ENCODE peak calls at places on chromosomes 7 and 10, in four cellular contexts. U is K562, H is GM12878, Q is HepG2. R is an unnamed sample.

GRCh38 chr7:17532861-17533404 is 234.5 kb downstream of the AHR start:
- DNase-seq in U (no peak), Q (no peak), H (no peak), R (no peak)

GRCh38 chr10:76231258-76231934 is 800.0 kb downstream of the LRMDA start:
- DNase-seq in H (no peak), Q (no peak), U (no peak), R (no peak)

GRCh38 chr7:106421181-106421762 is 136.5 kb upstream of the NAMPT start:
- DNase-seq in U (no peak), H (no peak), Q (no peak), R (no peak)

GRCh38 chr7:35691827-35692307 is 3.1 kb downstream of the HERPUD2 start:
- DNase-seq in Q (peak; percentile 54), H (no peak), U (peak; percentile 77), R (no peak)

GRCh38 chr10:80268938-80269588 is 20.4 kb downstream of the MAT1A start:
- DNase-seq in U (no peak), Q (no peak), H (no peak), R (no peak)

GRCh38 chr7:157977306-157977705 is 610.3 kb downstream of the PTPRN2 start:
- DNase-seq in U (no peak), H (no peak), Q (no peak), R (no peak)

GRCh38 chr7:16850772-16851466 is 30.9 kb downstream of the AGR3 start:
- DNase-seq in H (no peak), Q (no peak), U (no peak), R (peak; percentile 11)

GRCh38 chr10:85868627-85869499 is 497.7 kb downstream of the GRID1 start:
- DNase-seq in U (no peak), Q (no peak), H (no peak), R (no peak)

GRCh38 chr10:59865101-59865500 is 41.3 kb downstream of the CCDC6 start:
- DNase-seq in H (no peak), Q (peak; percentile 33), U (peak; percentile 55), R (peak; percentile 26)

GRCh38 chr7:155852426-155853301 is 40.4 kb upstream of the SHH start:
- DNase-seq in H (no peak), U (no peak), Q (no peak), R (no peak)

GRCh38 chr10:111972109-111972508 is 211.5 kb downstream of the GPAM start:
- DNase-seq in U (no peak), Q (peak; percentile 31), H (no peak), R (no peak)

GRCh38 chr7:90587766-90588165 is 8.4 kb upstream of the CDK14 start:
- DNase-seq in H (no peak), Q (no peak), U (no peak), R (no peak)

GRCh38 chr10:86390337-86391120 is 23.9 kb upstream of the GRID1 start:
- DNase-seq in Q (no peak), U (no peak), H (no peak), R (no peak)

GRCh38 chr7:38206071-38206470 is 28.0 kb downstream of the STARD3NL start:
- DNase-seq in H (no peak), U (no peak), Q (no peak), R (no peak)

GRCh38 chr7:35753761-35754603 is 46.9 kb upstream of the SEPTIN7 start:
- DNase-seq in U (peak; percentile 19), Q (no peak), H (no peak), R (no peak)

GRCh38 chr10:103772096-103772845 is 83.1 kb downstream of the SH3PXD2A start:
- DNase-seq in U (peak; percentile 77), H (no peak), Q (no peak), R (peak; percentile 87)

GRCh38 chr10:125294109-125294508 is 133.7 kb upstream of the CTBP2 start:
- DNase-seq in Q (no peak), U (no peak), H (no peak), R (no peak)

GRCh38 chr7:7554021-7554432 is 12.7 kb upstream of the MIOS start:
- DNase-seq in H (no peak), U (no peak), Q (no peak), R (no peak)

GRCh38 chr10:16902606-16903005 is 85.4 kb upstream of the RSU1 start:
- DNase-seq in U (no peak), Q (no peak), H (no peak), R (no peak)

GRCh38 chr10:37732685-37733084 is 124.7 kb downstream of the ZNF248 start:
- DNase-seq in H (no peak), Q (peak; percentile 21), U (no peak), R (no peak)

GRCh38 chr7:2301510-2301860 is 12.8 kb downstream of the SNX8 start:
- DNase-seq in H (no peak), U (no peak), Q (no peak), R (peak; percentile 67)

GRCh38 chr7:93895859-93896258 is 5.3 kb upstream of the TFPI2 start:
- DNase-seq in U (no peak), Q (no peak), H (no peak), R (no peak)

GRCh38 chr7:157001920-157002818 is 8.3 kb downstream of the MNX1 start:
- DNase-seq in H (no peak), Q (no peak), U (no peak), R (no peak)

GRCh38 chr10:112360308-112361270 is 13.3 kb upstream of the ACSL5 start:
- DNase-seq in Q (no peak), U (no peak), H (no peak), R (no peak)

GRCh38 chr7:142796501-142797341 is 26.0 kb downstream of the PRSS2 start:
- DNase-seq in U (no peak), Q (no peak), H (no peak), R (peak; percentile 36)

GRCh38 chr10:112689327-112689726 is 242.3 kb downstream of the VTI1A start:
- DNase-seq in U (peak; percentile 17), H (no peak), Q (peak; percentile 16), R (peak; percentile 66)

GRCh38 chr7:25289522-25289921 is 61.2 kb upstream of the NPVF start:
- DNase-seq in Q (no peak), H (no peak), U (no peak), R (no peak)

GRCh38 chr10:113228570-113228969 is 278.5 kb downstream of the TCF7L2 start:
- DNase-seq in U (no peak), H (no peak), Q (no peak), R (no peak)

GRCh38 chr7:3548815-3549214 is 247.8 kb downstream of the SDK1 start:
- DNase-seq in H (no peak), U (no peak), Q (no peak), R (no peak)

GRCh38 chr10:11864727-11865126 is 41.6 kb downstream of the PROSER2 start:
- DNase-seq in Q (no peak), U (no peak), H (no peak), R (no peak)

GRCh38 chr7:27663989-27664331 is 1.3 kb upstream of the HIBADH start:
- DNase-seq in Q (no peak), H (no peak), U (peak; percentile 12), R (no peak)

GRCh38 chr7:27656724-27657123 is 6.0 kb downstream of the HIBADH start:
- DNase-seq in H (no peak), U (no peak), Q (no peak), R (no peak)

GRCh38 chr7:27661776-27662489 is 750 bp downstream of the HIBADH start:
- DNase-seq in Q (peak; percentile 49), H (no peak), U (peak; percentile 40), R (peak; percentile 30)

DNA sequence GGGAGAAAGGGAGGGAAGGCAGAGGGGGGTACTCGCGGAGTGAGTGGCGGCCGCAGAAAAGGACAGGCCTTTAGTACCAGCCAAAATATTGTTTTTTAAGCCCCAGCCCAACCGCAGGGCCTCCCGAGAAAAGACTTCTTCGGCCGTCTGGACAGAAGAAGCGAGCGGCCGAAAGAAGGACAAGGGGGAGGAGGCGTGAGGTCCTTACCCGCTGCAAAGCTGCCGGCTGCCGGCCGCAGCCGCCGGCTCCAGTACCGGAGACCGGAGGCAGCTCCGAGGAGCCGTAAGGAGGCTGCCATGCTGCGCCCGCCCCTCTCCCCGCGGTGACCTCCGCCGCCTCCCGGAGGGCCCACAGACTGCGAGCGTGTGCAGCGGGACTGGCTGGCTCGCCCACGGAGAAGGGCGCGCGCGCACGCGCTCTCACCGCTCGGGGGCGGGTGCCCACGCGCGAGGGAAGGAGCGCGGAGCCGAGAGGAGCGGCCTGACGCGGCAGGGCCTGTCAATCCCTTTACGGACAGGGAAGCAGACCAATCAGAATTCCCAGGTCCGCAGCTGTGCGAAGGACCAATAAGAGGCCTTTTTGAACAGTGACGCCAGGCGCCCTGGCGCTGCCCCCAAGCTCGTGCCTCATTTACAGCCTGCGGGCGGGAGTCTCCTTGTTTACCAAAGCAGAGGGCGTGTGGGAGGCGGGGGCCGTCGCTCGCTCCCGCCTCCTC is at the start of gene HIBADH:
- DNase-seq in H (peak; percentile 94), U (peak; percentile 97), Q (peak; percentile 98), R (peak; percentile 97)
- TF ChIP-seq NR2C2 in H (no peak), U (no peak), Q (peak; percentile 65), R (no peak)

GRCh38 chr10:69787681-69788080 is 14.0 kb upstream of the COL13A1 start:
- DNase-seq in U (no peak), H (no peak), Q (no peak), R (no peak)

GRCh38 chr10:69791812-69792211 is 9.9 kb upstream of the COL13A1 start:
- DNase-seq in U (no peak), H (no peak), Q (no peak), R (no peak)

GRCh38 chr10:69783515-69783914 is 18.2 kb upstream of the COL13A1 start:
- DNase-seq in H (no peak), U (no peak), Q (no peak), R (no peak)

GRCh38 chr10:69789164-69789576 is 12.5 kb upstream of the COL13A1 start:
- DNase-seq in Q (no peak), U (peak; percentile 69), H (no peak), R (peak; percentile 47)

GRCh38 chr10:69786791-69787190 is 14.9 kb upstream of the COL13A1 start:
- DNase-seq in H (no peak), Q (no peak), U (no peak), R (no peak)
- TF ChIP-seq NR2C2 in H (no peak), Q (no peak), U (no peak), R (no peak)

DNA sequence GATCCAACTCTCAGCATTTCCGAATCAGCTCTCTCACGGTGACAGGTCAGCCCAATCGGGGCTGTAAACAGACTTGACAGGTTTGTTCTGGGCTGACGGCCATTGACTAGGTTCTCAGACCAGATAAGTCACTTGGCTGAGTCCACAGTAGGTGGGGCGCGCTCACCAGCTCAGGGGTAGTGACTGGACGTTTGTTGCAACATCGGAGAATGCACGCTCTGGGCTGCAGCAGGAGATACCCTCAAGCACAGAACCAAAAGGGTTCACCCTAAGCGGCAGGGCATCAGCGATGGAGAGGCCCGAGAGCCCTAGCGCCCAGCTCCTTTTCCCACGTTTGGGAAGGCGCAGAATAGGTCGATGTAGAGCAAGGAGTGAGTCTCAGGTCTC is 1.8 kb downstream of the KLLN start:
- DNase-seq in Q (peak; percentile 82), H (peak; percentile 47), U (peak; percentile 68), R (peak; percentile 56)
- TF ChIP-seq NR2C2 in Q (no peak), H (no peak), U (no peak), R (no peak)

GRCh38 chr10:27437775-27438174 is 66.3 kb upstream of the RAB18 start:
- DNase-seq in Q (no peak), H (no peak), U (no peak), R (no peak)
- TF ChIP-seq NR2C2 in Q (no peak), H (no peak), U (no peak), R (no peak)

R was measured in WTC11.